ENCODE peak calls at places on chromosomes 7 and 10, in nine cellular contexts. A is uterus, F is H54, X is ovary, G is sigmoid colon, Z is stomach, D is tibial nerve, Q is gastrocnemius medialis, J is K562. H is an unnamed sample.
A peak's percentile ranks its signal among the peaks of the same experiment; 100 is the strongest.

GRCh38 chr7:2129376-2130375 is 103.1 kb downstream of the MAD1L1 start:
- DNase-seq in A (no peak), F (no peak), X (no peak), G (no peak), Z (no peak), D (no peak), Q (no peak), J (no peak), H (no peak)

GRCh38 chr7:149714910-149715471 is 58.4 kb downstream of the ZNF467 start:
- DNase-seq in A (peak; percentile 49), F (no peak), X (no peak), G (peak; percentile 74), Z (peak; percentile 35), D (no peak), Q (no peak), J (no peak), H (no peak)

GRCh38 chr10:12499587-12499986 is 150.2 kb downstream of the CAMK1D start:
- DNase-seq in A (no peak), F (no peak), X (peak; percentile 65), G (peak; percentile 80), Z (no peak), D (no peak), Q (peak; percentile 26), J (no peak), H (peak; percentile 52)

GRCh38 chr7:85564861-85565630 is 378.2 kb upstream of the SEMA3D start:
- DNase-seq in A (no peak), F (no peak), X (no peak), G (no peak), Z (no peak), D (no peak), Q (no peak), J (no peak), H (no peak)

GRCh38 chr7:47937065-47937687 is 11.1 kb downstream of the PKD1L1 start:
- DNase-seq in A (no peak), F (no peak), X (no peak), G (no peak), Z (no peak), D (no peak), Q (no peak), J (no peak), H (no peak)

GRCh38 chr7:7119668-7120208 is 62.6 kb upstream of the C1GALT1 start:
- DNase-seq in A (no peak), F (no peak), X (no peak), G (no peak), Z (peak; percentile 28), D (no peak), Q (no peak), J (no peak), H (no peak)

GRCh38 chr10:4511559-4511958 is 314.4 kb upstream of the AKR1E2 start:
- DNase-seq in A (no peak), F (no peak), X (no peak), G (no peak), Z (no peak), D (no peak), Q (no peak), J (no peak), H (no peak)

GRCh38 chr10:73968101-73968515 is 29.8 kb upstream of the VCL start:
- DNase-seq in A (no peak), F (no peak), X (no peak), G (no peak), Z (no peak), D (no peak), Q (no peak), J (no peak), H (no peak)

GRCh38 chr10:108388716-108389115 is 1224.2 kb upstream of the SORCS1 start:
- DNase-seq in A (no peak), F (no peak), X (no peak), G (no peak), Z (no peak), D (no peak), Q (no peak), J (no peak), H (no peak)

GRCh38 chr10:110649652-110650264 is 5.6 kb downstream of the RBM20 start:
- DNase-seq in A (no peak), F (no peak), X (no peak), G (no peak), Z (no peak), D (no peak), Q (no peak), J (no peak), H (peak; percentile 24)

DNA sequence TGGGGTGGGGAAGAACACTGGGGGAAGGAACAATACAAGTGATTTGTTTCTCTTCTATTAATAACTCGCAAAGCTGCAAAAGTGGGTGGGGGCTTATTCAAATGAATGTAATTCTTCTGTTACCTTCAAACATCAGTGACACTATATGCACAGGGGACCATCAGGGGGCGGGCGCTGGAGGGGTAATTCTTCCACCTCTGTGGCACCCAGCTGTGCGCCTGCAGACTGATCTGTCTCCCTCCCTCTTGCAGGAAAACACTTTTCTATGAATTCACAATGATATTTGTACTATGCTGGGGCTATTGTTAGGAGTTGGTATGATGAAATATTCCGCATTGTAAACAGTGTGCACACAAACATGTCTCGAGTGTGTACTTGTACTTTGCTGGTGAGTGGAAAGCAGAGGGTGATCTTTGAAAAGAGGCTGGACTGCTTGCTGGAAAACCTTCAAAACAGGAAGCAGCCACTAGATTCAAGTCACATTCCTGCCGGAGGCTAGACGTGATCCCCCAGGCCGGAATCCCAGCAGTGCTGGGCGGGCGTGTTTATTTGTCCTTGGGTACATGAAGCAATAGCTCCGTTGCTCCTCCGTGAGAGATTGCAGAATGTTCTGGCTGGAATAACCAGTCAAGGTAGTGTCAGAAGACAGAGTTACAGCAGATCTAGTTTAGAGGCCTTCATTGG is 15.8 kb upstream of the BNIP3 start:
- DNase-seq in A (peak; percentile 77), F (no peak), X (peak; percentile 82), G (peak; percentile 96), Z (peak; percentile 76), D (peak; percentile 72), Q (peak; percentile 92), J (no peak), H (no peak)
- TF ChIP-seq POLR2A in A (peak; percentile 19), F (no peak), X (peak; percentile 50), G (no peak), Z (no peak), D (peak; percentile 32), Q (peak; percentile 17), J (no peak), H (no peak)

DNA sequence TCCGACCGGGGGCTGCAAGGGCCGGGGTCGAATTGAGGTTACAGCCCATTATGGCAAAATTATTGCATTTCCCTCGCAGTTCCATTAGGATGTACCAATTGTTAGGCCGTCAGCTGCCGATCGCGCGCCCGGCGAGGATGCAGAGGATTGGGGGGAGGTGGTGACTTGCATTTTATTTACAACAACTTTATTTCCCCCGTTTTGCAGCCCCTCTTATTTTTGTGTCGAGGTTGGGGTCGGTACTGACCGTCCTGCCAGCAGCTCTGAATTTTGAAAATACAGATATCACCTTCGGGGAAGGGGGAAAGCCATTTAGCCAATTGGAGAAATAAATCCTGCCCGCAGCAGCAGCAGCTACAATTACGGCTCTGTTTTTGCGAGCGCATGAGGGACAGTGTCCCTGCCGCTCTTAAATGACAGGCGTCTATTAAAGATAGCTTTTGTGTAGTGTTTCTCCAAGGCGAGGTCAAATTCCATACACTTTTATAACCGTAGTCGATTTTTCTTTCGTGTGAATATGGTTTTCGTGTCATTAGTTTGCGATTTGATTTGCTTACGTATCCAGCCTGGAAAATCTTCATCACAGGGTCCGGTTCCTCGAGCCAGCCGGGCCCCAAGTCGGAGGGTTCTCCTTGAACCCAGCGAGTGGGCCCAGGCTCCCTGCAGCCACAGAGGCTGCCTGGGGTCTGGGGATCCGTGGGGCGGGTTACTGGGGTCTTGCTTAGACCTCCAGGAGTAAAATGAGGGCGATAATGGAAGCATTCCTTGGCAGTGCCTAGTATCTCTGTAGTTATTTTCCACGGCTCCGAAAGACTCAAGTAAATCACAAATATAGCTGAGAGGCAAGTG is 693 bp upstream of the HOXA5 start:
- DNase-seq in A (no peak), F (no peak), X (no peak), G (peak; percentile 64), Z (no peak), D (no peak), Q (no peak), J (no peak), H (no peak)
- TF ChIP-seq POLR2A in A (no peak), F (no peak), X (no peak), G (no peak), Z (no peak), D (no peak), Q (no peak), J (no peak), H (no peak)

DNA sequence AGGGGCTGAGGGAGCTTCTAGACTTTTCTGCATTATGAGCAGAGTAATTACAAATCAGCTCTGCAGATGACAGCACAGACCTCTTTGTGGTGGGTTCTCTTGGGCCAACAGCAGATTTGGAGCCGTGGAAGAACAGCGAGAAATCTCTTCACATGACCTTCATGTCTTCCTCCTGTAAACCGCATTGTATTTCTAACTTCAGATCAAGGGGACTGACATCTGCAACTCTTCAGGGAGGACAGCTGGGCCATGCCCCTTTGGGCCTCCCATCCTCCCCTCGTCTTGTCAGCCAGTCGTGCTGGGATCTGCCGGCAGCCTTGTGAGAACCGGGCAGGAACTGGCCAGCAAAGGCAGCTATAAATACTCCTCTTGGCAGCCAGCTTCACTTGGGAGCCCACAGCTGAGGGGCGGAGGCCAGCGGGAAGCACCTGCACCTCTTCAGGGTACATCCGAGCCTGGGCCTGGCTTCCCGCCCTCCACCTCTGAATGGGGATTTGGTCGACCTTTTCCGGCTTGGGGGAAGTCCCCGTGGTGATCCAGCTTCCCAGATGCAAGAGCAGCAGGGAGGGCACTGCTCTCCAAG is 54.8 kb downstream of the STEAP1B start:
- DNase-seq in A (peak; percentile 76), F (peak; percentile 31), X (peak; percentile 40), G (peak; percentile 80), Z (peak; percentile 44), D (peak; percentile 20), Q (peak; percentile 87), J (no peak), H (no peak)
- TF ChIP-seq POLR2A in A (no peak), F (no peak), X (no peak), G (no peak), Z (no peak), D (no peak), Q (no peak), J (no peak), H (no peak)

GRCh38 chr10:77501152-77501845 is 136.3 kb downstream of the KCNMA1 start:
- DNase-seq in A (peak; percentile 46), F (peak; percentile 96), X (peak; percentile 25), G (peak; percentile 70), Z (no peak), D (no peak), Q (peak; percentile 67), J (no peak), H (no peak)
- TF ChIP-seq POLR2A in A (no peak), F (no peak), X (no peak), G (no peak), Z (no peak), D (no peak), Q (peak; percentile 47), J (no peak), H (no peak)

H was measured in NB4.